ENCODE peak calls at places on chromosome 19, in nine cellular contexts. One of them, this sample, is unnamed.

GRCh38 chr19:46303702-46304397 is 7.0 kb downstream of the HIF3A start:
- DNase-seq in uterus: peak; percentile 61
- DNase-seq in body of pancreas: peak; percentile 86
- DNase-seq in upper lobe of left lung: peak; percentile 92
- DNase-seq in ovary: peak; percentile 78
- DNase-seq in prostate gland: no peak
- DNase-seq in Peyer's patch: peak; percentile 94
- DNase-seq in K562: peak; percentile 84
- DNase-seq in tibial nerve: peak; percentile 40
- DNase-seq in this sample: no peak

GRCh38 chr19:3324405-3324856 is 42.0 kb upstream of the NFIC start:
- DNase-seq in uterus: no peak
- DNase-seq in body of pancreas: peak; percentile 57
- DNase-seq in upper lobe of left lung: peak; percentile 58
- DNase-seq in ovary: peak; percentile 72
- DNase-seq in prostate gland: peak; percentile 40
- DNase-seq in Peyer's patch: peak; percentile 84
- DNase-seq in K562: peak; percentile 79
- DNase-seq in tibial nerve: peak; percentile 69
- DNase-seq in this sample: peak; percentile 60

GRCh38 chr19:13356686-13357280 is 149.5 kb downstream of the CACNA1A start:
- DNase-seq in uterus: no peak
- DNase-seq in body of pancreas: no peak
- DNase-seq in upper lobe of left lung: no peak
- DNase-seq in ovary: no peak
- DNase-seq in prostate gland: no peak
- DNase-seq in Peyer's patch: no peak
- DNase-seq in K562: no peak
- DNase-seq in tibial nerve: no peak
- DNase-seq in this sample: no peak

GRCh38 chr19:45161715-45162463 is 1.1 kb upstream of the NKPD1 start:
- DNase-seq in uterus: no peak
- DNase-seq in body of pancreas: no peak
- DNase-seq in upper lobe of left lung: no peak
- DNase-seq in ovary: peak; percentile 65
- DNase-seq in prostate gland: no peak
- DNase-seq in Peyer's patch: no peak
- DNase-seq in K562: peak; percentile 66
- DNase-seq in tibial nerve: no peak
- DNase-seq in this sample: no peak

GRCh38 chr19:48274173-48274572 is 4.3 kb downstream of the ZNF114 start:
- DNase-seq in uterus: no peak
- DNase-seq in body of pancreas: no peak
- DNase-seq in upper lobe of left lung: no peak
- DNase-seq in ovary: no peak
- DNase-seq in prostate gland: no peak
- DNase-seq in Peyer's patch: no peak
- DNase-seq in K562: no peak
- DNase-seq in tibial nerve: no peak
- DNase-seq in this sample: no peak

GRCh38 chr19:28316464-28316863 is 896.5 kb downstream of the UQCRFS1 start:
- DNase-seq in uterus: no peak
- DNase-seq in body of pancreas: no peak
- DNase-seq in upper lobe of left lung: no peak
- DNase-seq in ovary: no peak
- DNase-seq in prostate gland: no peak
- DNase-seq in Peyer's patch: no peak
- DNase-seq in K562: no peak
- DNase-seq in tibial nerve: no peak
- DNase-seq in this sample: no peak

GRCh38 chr19:11203194-11204075 is 6.1 kb upstream of the KANK2 start:
- DNase-seq in uterus: peak; percentile 98
- DNase-seq in body of pancreas: peak; percentile 61
- DNase-seq in upper lobe of left lung: peak; percentile 61
- DNase-seq in ovary: peak; percentile 94
- DNase-seq in prostate gland: peak; percentile 34
- DNase-seq in Peyer's patch: peak; percentile 71
- DNase-seq in K562: peak; percentile 89
- DNase-seq in tibial nerve: peak; percentile 76
- DNase-seq in this sample: peak; percentile 84

GRCh38 chr19:8445488-8446001 is 770 bp downstream of the HNRNPM start:
- DNase-seq in uterus: peak; percentile 46
- DNase-seq in body of pancreas: peak; percentile 64
- DNase-seq in upper lobe of left lung: peak; percentile 70
- DNase-seq in ovary: peak; percentile 76
- DNase-seq in prostate gland: peak; percentile 52
- DNase-seq in Peyer's patch: peak; percentile 68
- DNase-seq in K562: peak; percentile 55
- DNase-seq in tibial nerve: peak; percentile 30
- DNase-seq in this sample: peak; percentile 85

GRCh38 chr19:11261902-11262839 is at the start of gene DOCK6:
- DNase-seq in uterus: no peak
- DNase-seq in body of pancreas: peak; percentile 41
- DNase-seq in upper lobe of left lung: peak; percentile 44
- DNase-seq in ovary: peak; percentile 71
- DNase-seq in prostate gland: no peak
- DNase-seq in Peyer's patch: peak; percentile 66
- DNase-seq in K562: peak; percentile 79
- DNase-seq in tibial nerve: no peak
- DNase-seq in this sample: peak; percentile 37

GRCh38 chr19:55809381-55810058 is 22.3 kb downstream of the NLRP11 start:
- DNase-seq in uterus: no peak
- DNase-seq in body of pancreas: peak; percentile 88
- DNase-seq in upper lobe of left lung: peak; percentile 36
- DNase-seq in ovary: peak; percentile 66
- DNase-seq in prostate gland: peak; percentile 25
- DNase-seq in Peyer's patch: peak; percentile 83
- DNase-seq in K562: peak; percentile 77
- DNase-seq in tibial nerve: peak; percentile 7
- DNase-seq in this sample: peak; percentile 85

DNA sequence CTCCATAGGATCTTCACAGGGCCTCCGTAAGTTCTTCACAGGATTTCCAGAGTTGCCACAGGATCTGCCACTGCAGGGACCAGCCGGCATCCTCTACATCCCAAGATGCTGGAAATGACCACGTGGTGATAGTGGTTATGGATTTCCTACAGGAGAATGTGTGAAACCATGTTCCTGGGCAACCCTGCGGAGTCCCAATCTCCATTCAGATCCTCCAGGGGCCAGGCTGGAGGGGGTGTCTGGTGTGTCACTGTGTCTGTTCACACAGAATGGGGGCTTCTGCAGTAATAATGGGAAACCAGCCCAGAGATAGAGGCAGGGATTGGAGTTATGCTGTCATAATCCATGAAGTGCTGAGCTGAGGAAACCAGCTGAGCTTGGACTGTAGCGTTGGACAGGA is 8.6 kb downstream of the LILRA6 start:
- DNase-seq in uterus: no peak
- DNase-seq in body of pancreas: no peak
- DNase-seq in upper lobe of left lung: no peak
- DNase-seq in ovary: no peak
- DNase-seq in prostate gland: no peak
- DNase-seq in Peyer's patch: peak; percentile 18
- DNase-seq in K562: no peak
- DNase-seq in tibial nerve: no peak
- DNase-seq in this sample: no peak
- H3K4me3 ChIP-seq in uterus: no peak overlapping the region
- H3K4me3 ChIP-seq in body of pancreas: no peak overlapping the region
- H3K4me3 ChIP-seq in upper lobe of left lung: no peak overlapping the region
- H3K4me3 ChIP-seq in ovary: no peak overlapping the region
- H3K4me3 ChIP-seq in prostate gland: no peak overlapping the region
- H3K4me3 ChIP-seq in Peyer's patch: no peak overlapping the region
- H3K4me3 ChIP-seq in K562: no peak overlapping the region
- H3K4me3 ChIP-seq in tibial nerve: no peak overlapping the region
- H3K4me3 ChIP-seq in this sample: no peak overlapping the region

DNA sequence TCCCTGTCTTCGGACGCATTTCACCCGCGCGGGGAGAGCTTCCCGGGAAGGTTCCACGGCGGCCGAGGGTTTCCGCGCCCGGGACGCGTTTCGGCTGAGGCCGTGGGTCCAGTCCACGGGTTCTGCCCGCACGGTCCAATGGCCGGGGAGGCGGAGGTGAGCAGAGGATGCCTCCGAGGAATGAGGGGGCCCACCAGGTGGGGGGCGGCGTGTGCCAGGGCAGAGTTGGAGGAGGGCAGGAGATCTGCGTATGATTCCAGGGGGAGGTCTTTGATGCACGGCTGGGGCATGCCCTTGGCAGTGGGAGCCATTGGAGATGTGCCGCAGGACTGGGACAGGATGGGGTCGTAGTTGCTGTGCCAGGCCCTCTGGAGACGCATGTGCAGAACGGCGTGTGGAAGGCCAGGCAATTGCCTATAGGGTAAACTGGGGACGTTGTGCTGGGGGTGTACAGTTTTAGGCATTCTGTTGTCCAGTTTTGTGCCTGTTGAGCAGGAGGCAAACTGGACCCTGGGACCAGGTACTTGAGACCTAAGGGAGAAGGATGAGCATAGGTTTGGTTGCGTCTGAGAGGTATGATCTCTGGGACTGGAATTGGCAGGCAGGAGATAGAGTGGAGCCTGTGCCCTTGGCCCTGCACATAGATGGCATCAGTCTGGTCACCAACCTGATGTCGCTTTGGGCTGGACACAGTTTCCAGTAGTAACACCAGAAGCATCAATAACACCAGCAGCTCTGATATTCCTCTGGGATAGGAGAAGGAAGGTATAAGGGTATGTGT is 751 bp downstream of the ZNF584 start:
- DNase-seq in uterus: no peak
- DNase-seq in body of pancreas: no peak
- DNase-seq in upper lobe of left lung: no peak
- DNase-seq in ovary: peak; percentile 62
- DNase-seq in prostate gland: no peak
- DNase-seq in Peyer's patch: no peak
- DNase-seq in K562: no peak
- DNase-seq in tibial nerve: no peak
- DNase-seq in this sample: peak; percentile 66
- TF ChIP-seq POLR2A in uterus: no peak
- TF ChIP-seq POLR2A in body of pancreas: no peak
- TF ChIP-seq POLR2A in upper lobe of left lung: no peak
- TF ChIP-seq POLR2A in ovary: no peak
- TF ChIP-seq POLR2A in prostate gland: no peak
- TF ChIP-seq POLR2A in Peyer's patch: no peak
- TF ChIP-seq POLR2A in K562: no peak
- TF ChIP-seq POLR2A in tibial nerve: no peak
- TF ChIP-seq POLR2A in this sample: no peak

GRCh38 chr19:5078179-5078578 is 109.3 kb downstream of the KDM4B start:
- DNase-seq in uterus: no peak
- DNase-seq in body of pancreas: no peak
- DNase-seq in upper lobe of left lung: no peak
- DNase-seq in ovary: no peak
- DNase-seq in prostate gland: no peak
- DNase-seq in Peyer's patch: no peak
- DNase-seq in K562: no peak
- DNase-seq in tibial nerve: no peak
- DNase-seq in this sample: peak; percentile 91
- H3K4me3 ChIP-seq in uterus: no peak overlapping the region
- H3K4me3 ChIP-seq in body of pancreas: no peak overlapping the region
- H3K4me3 ChIP-seq in upper lobe of left lung: no peak overlapping the region
- H3K4me3 ChIP-seq in ovary: no peak overlapping the region
- H3K4me3 ChIP-seq in prostate gland: no peak overlapping the region
- H3K4me3 ChIP-seq in Peyer's patch: no peak overlapping the region
- H3K4me3 ChIP-seq in K562: no peak overlapping the region
- H3K4me3 ChIP-seq in tibial nerve: no peak overlapping the region
- H3K4me3 ChIP-seq in this sample: no peak overlapping the region

GRCh38 chr19:49567722-49568454 is 12.5 kb downstream of the NOSIP start:
- DNase-seq in uterus: no peak
- DNase-seq in body of pancreas: no peak
- DNase-seq in upper lobe of left lung: no peak
- DNase-seq in ovary: no peak
- DNase-seq in prostate gland: no peak
- DNase-seq in Peyer's patch: peak; percentile 67
- DNase-seq in K562: no peak
- DNase-seq in tibial nerve: no peak
- DNase-seq in this sample: peak; percentile 70

GRCh38 chr19:49566302-49566701 is 14.1 kb downstream of the NOSIP start:
- DNase-seq in uterus: no peak
- DNase-seq in body of pancreas: no peak
- DNase-seq in upper lobe of left lung: no peak
- DNase-seq in ovary: no peak
- DNase-seq in prostate gland: no peak
- DNase-seq in Peyer's patch: no peak
- DNase-seq in K562: no peak
- DNase-seq in tibial nerve: no peak
- DNase-seq in this sample: no peak

GRCh38 chr19:49560358-49560900 is 19.9 kb downstream of the NOSIP start:
- DNase-seq in uterus: no peak
- DNase-seq in body of pancreas: peak; percentile 83
- DNase-seq in upper lobe of left lung: peak; percentile 36
- DNase-seq in ovary: no peak
- DNase-seq in prostate gland: no peak
- DNase-seq in Peyer's patch: peak; percentile 75
- DNase-seq in K562: peak; percentile 48
- DNase-seq in tibial nerve: peak; percentile 61
- DNase-seq in this sample: no peak

GRCh38 chr19:49565261-49565660 is 15.1 kb downstream of the NOSIP start:
- DNase-seq in uterus: no peak
- DNase-seq in body of pancreas: peak; percentile 59
- DNase-seq in upper lobe of left lung: peak; percentile 40
- DNase-seq in ovary: no peak
- DNase-seq in prostate gland: peak; percentile 59
- DNase-seq in Peyer's patch: peak; percentile 80
- DNase-seq in K562: no peak
- DNase-seq in tibial nerve: peak; percentile 61
- DNase-seq in this sample: no peak

DNA sequence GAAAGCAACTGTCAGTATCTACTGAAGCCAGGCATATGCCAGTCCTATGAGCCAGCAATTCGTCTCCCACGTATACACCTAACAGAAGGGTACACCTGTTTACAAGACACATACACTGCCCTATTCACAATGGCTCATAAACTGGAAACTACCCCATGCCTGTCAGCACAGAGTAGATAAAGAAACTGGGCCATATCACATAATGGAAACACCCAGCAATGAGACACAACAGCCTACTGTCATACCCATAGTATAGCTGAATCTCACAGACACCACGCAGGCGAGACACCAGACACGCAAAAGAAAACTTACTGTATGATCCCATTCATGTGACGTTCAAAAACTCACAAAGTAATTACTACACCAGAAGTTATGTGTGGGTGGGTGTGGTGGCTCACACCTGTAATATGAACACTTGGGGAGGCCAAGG is 15.7 kb downstream of the NOSIP start:
- DNase-seq in uterus: no peak
- DNase-seq in body of pancreas: no peak
- DNase-seq in upper lobe of left lung: no peak
- DNase-seq in ovary: no peak
- DNase-seq in prostate gland: no peak
- DNase-seq in Peyer's patch: no peak
- DNase-seq in K562: no peak
- DNase-seq in tibial nerve: no peak
- DNase-seq in this sample: no peak
- TF ChIP-seq POLR2A in uterus: no peak
- TF ChIP-seq POLR2A in body of pancreas: no peak
- TF ChIP-seq POLR2A in upper lobe of left lung: no peak
- TF ChIP-seq POLR2A in ovary: no peak
- TF ChIP-seq POLR2A in prostate gland: no peak
- TF ChIP-seq POLR2A in Peyer's patch: no peak
- TF ChIP-seq POLR2A in K562: no peak
- TF ChIP-seq POLR2A in tibial nerve: no peak
- TF ChIP-seq POLR2A in this sample: no peak